ENCODE peak calls at places on chromosome 18, in four cellular contexts. One of them, this sample, is unnamed.

GRCh38 chr18:42574871-42575270 is 540.6 kb downstream of the RIT2 start:
- DNase-seq in PC-9: no peak
- DNase-seq in stimulated activated CD4-positive, alpha-beta T cell treated with anti-CD3 and anti-CD28 coated beads, Interleukin-2, amount 100 ng/mL, for 24 hours: no peak
- DNase-seq in colonic mucosa: no peak
- DNase-seq in this sample: no peak

GRCh38 chr18:8366656-8367055 is 242.6 kb upstream of the RAB12 start:
- DNase-seq in PC-9: no peak
- DNase-seq in colonic mucosa: no peak
- DNase-seq in stimulated activated CD4-positive, alpha-beta T cell treated with anti-CD3 and anti-CD28 coated beads, Interleukin-2, amount 100 ng/mL, for 24 hours: no peak
- DNase-seq in this sample: no peak

GRCh38 chr18:13435596-13436333 is 217.2 kb downstream of the LDLRAD4 start:
- DNase-seq in stimulated activated CD4-positive, alpha-beta T cell treated with anti-CD3 and anti-CD28 coated beads, Interleukin-2, amount 100 ng/mL, for 24 hours: no peak
- DNase-seq in colonic mucosa: no peak
- DNase-seq in PC-9: no peak
- DNase-seq in this sample: peak

GRCh38 chr18:34848156-34848555 is 138.1 kb downstream of the DTNA start:
- DNase-seq in colonic mucosa: no peak
- DNase-seq in PC-9: no peak
- DNase-seq in stimulated activated CD4-positive, alpha-beta T cell treated with anti-CD3 and anti-CD28 coated beads, Interleukin-2, amount 100 ng/mL, for 24 hours: no peak
- DNase-seq in this sample: no peak

GRCh38 chr18:79924814-79925655 is 26.4 kb downstream of the SLC66A2 start:
- DNase-seq in stimulated activated CD4-positive, alpha-beta T cell treated with anti-CD3 and anti-CD28 coated beads, Interleukin-2, amount 100 ng/mL, for 24 hours: no peak
- DNase-seq in PC-9: no peak
- DNase-seq in colonic mucosa: peak
- DNase-seq in this sample: no peak

GRCh38 chr18:519019-519879 is 18.7 kb upstream of the COLEC12 start:
- DNase-seq in colonic mucosa: no peak
- DNase-seq in stimulated activated CD4-positive, alpha-beta T cell treated with anti-CD3 and anti-CD28 coated beads, Interleukin-2, amount 100 ng/mL, for 24 hours: no peak
- DNase-seq in PC-9: no peak
- DNase-seq in this sample: peak

GRCh38 chr18:42196651-42197050 is 241.6 kb downstream of the PIK3C3 start:
- DNase-seq in colonic mucosa: no peak
- DNase-seq in stimulated activated CD4-positive, alpha-beta T cell treated with anti-CD3 and anti-CD28 coated beads, Interleukin-2, amount 100 ng/mL, for 24 hours: no peak
- DNase-seq in PC-9: no peak
- DNase-seq in this sample: peak

GRCh38 chr18:48893559-48894265 is 57.1 kb downstream of the SMAD7 start:
- DNase-seq in PC-9: no peak
- DNase-seq in stimulated activated CD4-positive, alpha-beta T cell treated with anti-CD3 and anti-CD28 coated beads, Interleukin-2, amount 100 ng/mL, for 24 hours: no peak
- DNase-seq in colonic mucosa: peak
- DNase-seq in this sample: no peak

GRCh38 chr18:79961527-79962291 is 2.7 kb upstream of the HSBP1L1 start:
- DNase-seq in PC-9: no peak
- DNase-seq in colonic mucosa: no peak
- DNase-seq in stimulated activated CD4-positive, alpha-beta T cell treated with anti-CD3 and anti-CD28 coated beads, Interleukin-2, amount 100 ng/mL, for 24 hours: no peak
- DNase-seq in this sample: no peak

GRCh38 chr18:54740146-54740844 is 88.0 kb upstream of the RAB27B start:
- DNase-seq in stimulated activated CD4-positive, alpha-beta T cell treated with anti-CD3 and anti-CD28 coated beads, Interleukin-2, amount 100 ng/mL, for 24 hours: no peak
- DNase-seq in colonic mucosa: no peak
- DNase-seq in PC-9: peak
- DNase-seq in this sample: peak

GRCh38 chr18:478679-479078 is 21.8 kb downstream of the COLEC12 start:
- DNase-seq in PC-9: no peak
- DNase-seq in stimulated activated CD4-positive, alpha-beta T cell treated with anti-CD3 and anti-CD28 coated beads, Interleukin-2, amount 100 ng/mL, for 24 hours: no peak
- DNase-seq in colonic mucosa: no peak
- DNase-seq in this sample: no peak

This sample was measured in trophoblast cell.